ENCODE peak calls at places on chromosomes 2 and 18, in five cellular contexts. M is SK-N-SH, K is GM12878, Q is IMR-90, T is K562. H is an unnamed sample.

GRCh38 chr18:58937204-58937603 is 72.5 kb downstream of the ZNF532 start:
- DNase-seq in K (no peak), M (no peak), T (no peak), Q (peak; percentile 70), H (no peak)

GRCh38 chr2:64595397-64596160 is 58.1 kb downstream of the SERTAD2 start:
- DNase-seq in K (no peak), M (no peak), T (no peak), Q (peak; percentile 17), H (peak; percentile 40)

GRCh38 chr18:33444699-33445098 is 4.2 kb upstream of the CCDC178 start:
- DNase-seq in M (peak; percentile 54), K (no peak), Q (no peak), T (no peak), H (no peak)

GRCh38 chr2:46939596-46940359 is 24.2 kb upstream of the MCFD2 start:
- DNase-seq in T (no peak), Q (no peak), K (no peak), M (no peak), H (peak; percentile 23)

GRCh38 chr2:170886391-170886790 is 42.7 kb upstream of the GORASP2 start:
- DNase-seq in T (no peak), Q (peak; percentile 29), K (no peak), M (no peak), H (no peak)

GRCh38 chr2:85455552-85456090 is 37.1 kb downstream of the SH2D6 start:
- DNase-seq in K (no peak), M (no peak), T (peak; percentile 11), Q (no peak), H (peak; percentile 44)

GRCh38 chr2:148813603-148814065 is 61.4 kb upstream of the KIF5C start:
- DNase-seq in K (peak; percentile 76), M (peak; percentile 19), Q (no peak), T (peak; percentile 49), H (no peak)

GRCh38 chr2:150911766-150912280 is 349.8 kb downstream of the RBM43 start:
- DNase-seq in K (no peak), T (no peak), M (no peak), Q (peak; percentile 95), H (peak; percentile 24)

GRCh38 chr2:80020061-80020460 is 284.5 kb downstream of the LRRTM1 start:
- DNase-seq in T (no peak), M (no peak), Q (peak; percentile 52), K (no peak), H (no peak)

GRCh38 chr2:63861220-63861822 is 19.6 kb downstream of the UGP2 start:
- DNase-seq in M (peak; percentile 47), T (peak; percentile 39), K (no peak), Q (peak; percentile 58), H (peak; percentile 54)

GRCh38 chr18:49763590-49763989 is 49.7 kb downstream of the ACAA2 start:
- DNase-seq in K (no peak), M (no peak), T (no peak), Q (no peak), H (no peak)

GRCh38 chr18:63848159-63848558 is 39.3 kb upstream of the SERPINB2 start:
- DNase-seq in M (peak; percentile 22), Q (peak; percentile 75), K (no peak), T (peak; percentile 5), H (peak; percentile 39)

GRCh38 chr2:126662623-126663022 is 6.7 kb downstream of the GYPC start:
- DNase-seq in M (no peak), T (no peak), K (no peak), Q (no peak), H (no peak)

GRCh38 chr2:120452945-120453634 is 107.2 kb downstream of the INHBB start:
- DNase-seq in Q (no peak), K (no peak), T (no peak), M (no peak), H (no peak)

GRCh38 chr2:19649785-19650380 is 251.9 kb downstream of the TTC32 start:
- DNase-seq in T (no peak), K (no peak), M (no peak), Q (peak; percentile 100), H (no peak)

GRCh38 chr18:10029711-10030110 is 115.9 kb downstream of the VAPA start:
- DNase-seq in T (no peak), Q (no peak), M (no peak), K (no peak), H (no peak)

GRCh38 chr2:164606557-164606956 is 14.7 kb downstream of the GRB14 start:
- DNase-seq in T (no peak), M (no peak), Q (no peak), K (no peak), H (no peak)
- H3K27ac ChIP-seq in T (no peak overlapping the region), M (peak overlapping the region; percentile 62), Q (no peak overlapping the region), K (no peak overlapping the region), H (no peak overlapping the region)

DNA sequence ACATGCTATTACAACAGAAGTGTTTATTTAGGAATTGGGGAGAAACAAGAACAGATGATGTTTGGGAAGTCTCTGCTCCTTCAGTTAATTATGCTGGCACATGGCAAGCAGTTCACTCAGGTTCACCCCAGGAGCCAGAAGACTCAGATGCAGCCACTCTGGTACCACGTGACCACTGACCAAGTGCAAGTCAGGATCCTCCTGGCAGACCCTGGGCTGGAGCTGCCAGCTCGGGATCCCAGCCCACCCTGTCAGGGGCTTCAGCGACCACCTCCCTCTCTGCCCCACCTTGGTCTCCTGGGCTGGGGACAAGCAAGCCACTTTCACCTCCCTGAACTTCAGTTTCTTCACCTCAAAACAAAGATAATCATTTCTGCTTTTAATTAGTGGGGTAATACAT is 12.0 kb downstream of the CRACDL start:
- DNase-seq in Q (no peak), T (no peak), M (no peak), K (no peak), H (no peak)
- TF ChIP-seq MXI1 in Q (no peak), T (no peak), M (no peak), K (no peak), H (no peak)

GRCh38 chr2:237482485-237482884 is 4.6 kb upstream of the MLPH start:
- DNase-seq in T (no peak), M (peak; percentile 58), K (no peak), Q (no peak), H (peak; percentile 38)
- H3K27ac ChIP-seq in T (no peak overlapping the region), M (peak overlapping the region; percentile 87), K (no peak overlapping the region), Q (no peak overlapping the region), H (no peak overlapping the region)

DNA sequence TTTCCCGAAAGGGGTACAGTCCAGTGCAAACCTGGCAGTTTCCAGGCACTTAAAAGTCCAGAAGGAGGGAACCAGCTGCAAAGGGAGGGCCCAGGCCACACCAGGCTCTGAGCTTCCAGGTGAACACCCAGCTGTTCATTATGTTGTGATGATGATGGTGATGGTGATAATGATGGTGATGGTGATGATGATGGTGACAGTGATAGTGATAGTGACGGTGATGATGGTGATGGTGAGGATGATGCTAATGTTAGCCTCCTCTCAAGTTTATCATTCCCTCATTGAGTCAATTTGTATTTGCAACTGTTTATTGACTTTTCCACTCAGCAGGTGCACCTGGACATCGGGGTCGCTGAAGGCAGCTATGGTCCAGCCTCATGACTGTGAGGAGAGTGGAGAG is 199.4 kb upstream of the ID2 start:
- DNase-seq in K (no peak), Q (no peak), M (no peak), T (no peak), H (no peak)
- TF ChIP-seq MXI1 in K (no peak), Q (no peak), M (no peak), T (no peak), H (no peak)

DNA sequence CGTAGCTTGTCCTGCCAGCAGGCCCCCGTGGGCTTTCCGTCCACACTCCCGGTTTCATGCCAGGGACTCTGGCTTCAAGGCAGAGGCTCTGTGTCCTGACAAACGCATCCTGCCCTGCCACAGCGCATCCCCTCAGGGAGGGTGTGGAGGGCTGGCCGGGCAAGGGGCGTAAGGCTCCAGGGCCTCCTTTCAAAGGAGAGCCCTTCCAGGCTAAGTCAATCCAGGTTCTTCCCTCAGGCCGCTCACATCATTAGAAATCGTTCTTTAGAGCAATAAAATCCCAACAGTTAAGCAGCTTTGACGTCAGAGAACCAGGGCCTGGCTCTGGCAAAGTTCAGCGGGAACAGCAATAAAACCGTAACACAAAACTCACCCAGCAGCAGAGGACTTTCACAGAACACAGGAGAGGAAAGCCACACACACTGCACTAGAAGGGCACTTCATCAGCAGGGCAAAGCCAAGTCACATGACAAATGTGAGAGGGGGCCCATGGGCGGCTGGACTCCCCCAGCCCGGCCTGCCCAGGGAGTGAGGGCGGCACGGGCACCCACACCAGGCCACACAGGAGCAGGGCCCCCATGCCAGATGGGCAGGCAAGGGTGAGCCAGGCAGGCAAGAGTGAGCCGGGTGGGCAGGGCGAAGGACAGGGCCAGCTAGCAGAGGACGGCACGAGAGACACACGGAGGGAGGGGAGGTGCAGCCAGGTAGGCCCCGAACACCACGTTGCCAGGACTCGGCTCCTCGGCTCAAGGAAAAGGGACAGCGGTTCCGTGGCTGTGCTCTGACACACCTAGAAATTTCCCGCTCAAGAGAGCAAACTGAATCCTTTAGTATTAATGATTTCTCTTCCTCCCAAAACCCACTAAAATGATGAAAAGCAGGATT is 52.0 kb downstream of the HDAC4 start:
- DNase-seq in M (peak; percentile 74), T (no peak), Q (no peak), K (no peak), H (no peak)
- H3K27ac ChIP-seq in M (no peak overlapping the region), T (no peak overlapping the region), Q (no peak overlapping the region), K (no peak overlapping the region), H (no peak overlapping the region)

GRCh38 chr2:26982102-26982742 is 11.8 kb downstream of the MAPRE3 start:
- DNase-seq in Q (peak; percentile 36), T (peak; percentile 60), M (peak; percentile 76), K (no peak), H (peak; percentile 78)
- TF ChIP-seq MXI1 in Q (no peak), T (no peak), M (peak; percentile 48), K (no peak), H (no peak)

DNA sequence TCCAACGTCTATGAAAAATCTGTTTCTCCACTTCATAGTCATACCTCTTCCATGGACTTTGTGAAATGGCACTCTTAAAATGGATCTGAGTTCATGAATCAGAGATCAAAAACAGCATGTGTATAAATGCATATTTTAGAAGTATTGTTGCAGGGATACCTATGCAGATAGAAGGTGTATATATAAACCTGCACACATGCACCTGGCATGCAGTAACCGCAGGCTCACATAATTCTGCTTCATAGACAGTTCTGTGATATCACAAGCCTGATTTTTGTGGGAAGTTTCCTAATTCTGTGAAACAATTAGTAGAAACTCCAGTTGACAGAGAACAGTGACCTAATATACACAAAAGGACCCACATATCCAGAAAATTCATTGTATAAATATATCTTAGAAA is 421.7 kb downstream of the TGIF1 start:
- DNase-seq in M (no peak), Q (no peak), T (no peak), K (no peak), H (no peak)
- H3K27ac ChIP-seq in M (no peak overlapping the region), Q (no peak overlapping the region), T (no peak overlapping the region), K (no peak overlapping the region), H (no peak overlapping the region)

GRCh38 chr2:167128130-167128529 is 239.8 kb downstream of the XIRP2 start:
- DNase-seq in M (no peak), Q (no peak), T (no peak), K (no peak), H (no peak)

GRCh38 chr2:167126165-167126564 is 237.9 kb downstream of the XIRP2 start:
- DNase-seq in Q (no peak), T (no peak), K (no peak), M (no peak), H (no peak)

GRCh38 chr2:167122389-167122788 is 234.1 kb downstream of the XIRP2 start:
- DNase-seq in Q (no peak), K (no peak), T (no peak), M (peak; percentile 4), H (no peak)

GRCh38 chr2:167132066-167132465 is 243.8 kb downstream of the XIRP2 start:
- DNase-seq in K (no peak), T (no peak), M (no peak), Q (no peak), H (no peak)

GRCh38 chr2:167127135-167127534 is 238.9 kb downstream of the XIRP2 start:
- DNase-seq in M (no peak), T (no peak), Q (peak; percentile 44), K (no peak), H (peak; percentile 33)
- TF ChIP-seq MXI1 in M (no peak), T (no peak), Q (no peak), K (no peak), H (no peak)